ENCODE peak calls at places on chromosomes 2 and 18, in four cellular contexts. R, U, L and H are unnamed samples.

GRCh38 chr2:79980816-79981215 is 323.7 kb downstream of the LRRTM1 start:
- DNase-seq in R (no peak), U (no peak), L (no peak), H (no peak)

GRCh38 chr2:142693171-142693950 is 184.1 kb upstream of the KYNU start:
- DNase-seq in R (no peak), U (no peak), L (no peak), H (no peak)

GRCh38 chr2:216584112-216584511 is 49.1 kb upstream of the IGFBP2 start:
- DNase-seq in R (no peak), U (no peak), L (no peak), H (no peak)

GRCh38 chr18:58468191-58468590 is 160.7 kb downstream of the ALPK2 start:
- DNase-seq in R (no peak), U (no peak), L (no peak), H (no peak)

GRCh38 chr2:121284424-121285076 is 452 bp downstream of the TFCP2L1 start:
- DNase-seq in R (peak; percentile 54), U (no peak), L (no peak), H (no peak)

GRCh38 chr2:174979996-174980395 is 25.2 kb downstream of the CHN1 start:
- DNase-seq in R (no peak), U (no peak), L (no peak), H (no peak)

GRCh38 chr2:64869126-64869525 is 120.1 kb upstream of the SLC1A4 start:
- DNase-seq in R (no peak), U (no peak), L (no peak), H (no peak)

GRCh38 chr18:67432806-67433205 is 83.7 kb downstream of the DSEL start:
- DNase-seq in R (no peak), U (no peak), L (no peak), H (no peak)

GRCh38 chr18:23250893-23251656 is 115.8 kb downstream of the CABLES1 start:
- DNase-seq in R (no peak), U (no peak), L (no peak), H (no peak)

GRCh38 chr18:62118324-62118723 is 68.5 kb downstream of the PIGN start:
- DNase-seq in R (no peak), U (no peak), L (no peak), H (peak; percentile 2)

GRCh38 chr2:17803492-17803891 is 12.8 kb upstream of the MSGN1 start:
- DNase-seq in R (no peak), U (no peak), L (no peak), H (no peak)

GRCh38 chr2:67879586-67880290 is 183.1 kb downstream of the C1D start:
- DNase-seq in R (no peak), U (no peak), L (no peak), H (no peak)

GRCh38 chr2:125582521-125582920 is 1073.4 kb upstream of the GYPC start:
- DNase-seq in R (no peak), U (no peak), L (no peak), H (no peak)

GRCh38 chr2:119206201-119206600 is 17.4 kb upstream of the STEAP3 start:
- DNase-seq in R (no peak), U (no peak), L (no peak), H (no peak)

GRCh38 chr2:122565364-122565763 is 809.9 kb downstream of the TSN start:
- DNase-seq in R (no peak), U (no peak), L (no peak), H (no peak)

GRCh38 chr2:227402959-227403358 is 15.2 kb upstream of the SCYGR1 start:
- DNase-seq in R (no peak), U (no peak), L (no peak), H (peak; percentile 33)

GRCh38 chr2:191499874-191500565 is 177.9 kb upstream of the NABP1 start:
- DNase-seq in R (no peak), U (no peak), L (no peak), H (no peak)

GRCh38 chr2:174771631-174772491 is 7.6 kb upstream of the CHRNA1 start:
- DNase-seq in R (peak; percentile 76), U (peak; percentile 35), L (peak; percentile 91), H (peak; percentile 69)

GRCh38 chr2:19933351-19933981 is 31.7 kb upstream of the TTC32 start:
- DNase-seq in R (no peak), U (no peak), L (no peak), H (peak; percentile 22)

GRCh38 chr2:222693837-222694236 is 22.4 kb downstream of the MOGAT1 start:
- DNase-seq in R (no peak), U (no peak), L (no peak), H (no peak)

GRCh38 chr2:88265352-88265960 is 95.3 kb downstream of the THNSL2 start:
- DNase-seq in R (no peak), U (no peak), L (no peak), H (no peak)

GRCh38 chr18:1002653-1003178 is 98.0 kb downstream of the ADCYAP1 start:
- DNase-seq in R (no peak), U (no peak), L (no peak), H (peak; percentile 78)

GRCh38 chr2:23524261-23524706 is 139.3 kb downstream of the KLHL29 start:
- DNase-seq in R (no peak), U (no peak), L (no peak), H (peak; percentile 77)

GRCh38 chr2:44753552-44754285 is 187.8 kb upstream of the SIX3 start:
- DNase-seq in R (no peak), U (no peak), L (no peak), H (no peak)

GRCh38 chr2:197502201-197502600 is 2.0 kb downstream of the HSPE1 start:
- DNase-seq in R (no peak), U (no peak), L (no peak), H (no peak)

GRCh38 chr2:68237976-68238580 is 14.3 kb downstream of the PPP3R1 start:
- DNase-seq in R (no peak), U (no peak), L (no peak), H (no peak)

GRCh38 chr2:118576109-118576855 is 271.2 kb downstream of the EN1 start:
- DNase-seq in R (no peak), U (no peak), L (no peak), H (no peak)

GRCh38 chr18:74963820-74964446 is 245.0 kb downstream of the PTGR3 start:
- DNase-seq in R (no peak), U (peak; percentile 74), L (no peak), H (no peak)